ENCODE peak calls at places on chromosomes 5 and 9, in eight cellular contexts. One of them, this sample, is unnamed. For H3K27me3, the result is how much of the 10 kb centered on the place peaks cover.

GRCh38 chr9:21029661-21030060 is 1.8 kb downstream of the HACD4 start:
- DNase-seq in GM23248: no peak
- DNase-seq in left ventricle myocardium inferior: no peak
- DNase-seq in pancreas: no peak
- DNase-seq in H7: no peak
- DNase-seq in heart right ventricle: no peak
- DNase-seq in left lung: no peak
- DNase-seq in aorta: no peak
- DNase-seq in this sample: no peak

GRCh38 chr5:145189786-145190185 is 645.4 kb downstream of the PRELID2 start:
- DNase-seq in GM23248: peak
- DNase-seq in left ventricle myocardium inferior: no peak
- DNase-seq in pancreas: no peak
- DNase-seq in H7: no peak
- DNase-seq in heart right ventricle: no peak
- DNase-seq in left lung: no peak
- DNase-seq in aorta: no peak
- DNase-seq in this sample: no peak

GRCh38 chr5:67303356-67303755 is 106.8 kb upstream of the CD180 start:
- DNase-seq in GM23248: peak
- DNase-seq in left ventricle myocardium inferior: no peak
- DNase-seq in pancreas: no peak
- DNase-seq in H7: no peak
- DNase-seq in heart right ventricle: no peak
- DNase-seq in left lung: no peak
- DNase-seq in aorta: no peak
- DNase-seq in this sample: no peak

GRCh38 chr5:56489272-56489671 is 256.1 kb upstream of the ANKRD55 start:
- DNase-seq in GM23248: no peak
- DNase-seq in left ventricle myocardium inferior: no peak
- DNase-seq in pancreas: no peak
- DNase-seq in H7: no peak
- DNase-seq in heart right ventricle: no peak
- DNase-seq in left lung: no peak
- DNase-seq in aorta: no peak
- DNase-seq in this sample: no peak

GRCh38 chr9:124562328-124562727 is 55.1 kb upstream of the NR5A1 start:
- DNase-seq in GM23248: no peak
- DNase-seq in left ventricle myocardium inferior: peak
- DNase-seq in pancreas: peak
- DNase-seq in H7: no peak
- DNase-seq in heart right ventricle: peak
- DNase-seq in left lung: peak
- DNase-seq in aorta: no peak
- DNase-seq in this sample: no peak

GRCh38 chr5:144072518-144072927 is 97.9 kb downstream of the YIPF5 start:
- DNase-seq in GM23248: peak
- DNase-seq in left ventricle myocardium inferior: no peak
- DNase-seq in pancreas: no peak
- DNase-seq in H7: no peak
- DNase-seq in heart right ventricle: no peak
- DNase-seq in left lung: no peak
- DNase-seq in aorta: no peak
- DNase-seq in this sample: no peak

GRCh38 chr9:127611796-127612790 is at the start of gene STXBP1:
- DNase-seq in GM23248: peak
- DNase-seq in left ventricle myocardium inferior: peak
- DNase-seq in pancreas: peak
- DNase-seq in H7: peak
- DNase-seq in heart right ventricle: peak
- DNase-seq in left lung: peak
- DNase-seq in aorta: peak
- DNase-seq in this sample: peak

GRCh38 chr5:133450311-133450710 is 162.0 kb downstream of the FSTL4 start:
- DNase-seq in GM23248: no peak
- DNase-seq in left ventricle myocardium inferior: no peak
- DNase-seq in pancreas: no peak
- DNase-seq in H7: no peak
- DNase-seq in heart right ventricle: no peak
- DNase-seq in left lung: no peak
- DNase-seq in aorta: no peak
- DNase-seq in this sample: no peak

GRCh38 chr9:37371565-37372464 is 50.7 kb upstream of the GRHPR start:
- DNase-seq in GM23248: peak
- DNase-seq in left ventricle myocardium inferior: no peak
- DNase-seq in pancreas: no peak
- DNase-seq in H7: no peak
- DNase-seq in heart right ventricle: no peak
- DNase-seq in left lung: no peak
- DNase-seq in aorta: no peak
- DNase-seq in this sample: no peak

GRCh38 chr5:174338204-174339010 is 292.9 kb downstream of the NSG2 start:
- DNase-seq in GM23248: peak
- DNase-seq in left ventricle myocardium inferior: no peak
- DNase-seq in pancreas: no peak
- DNase-seq in H7: no peak
- DNase-seq in heart right ventricle: no peak
- DNase-seq in left lung: no peak
- DNase-seq in aorta: no peak
- DNase-seq in this sample: no peak

GRCh38 chr9:84493284-84493947 is 152.9 kb upstream of the SLC28A3 start:
- DNase-seq in GM23248: no peak
- DNase-seq in left ventricle myocardium inferior: no peak
- DNase-seq in pancreas: no peak
- DNase-seq in H7: peak
- DNase-seq in heart right ventricle: no peak
- DNase-seq in left lung: no peak
- DNase-seq in aorta: no peak
- DNase-seq in this sample: no peak

GRCh38 chr9:32524558-32525461 is 1.2 kb downstream of the RIGI start:
- DNase-seq in GM23248: peak
- DNase-seq in left ventricle myocardium inferior: no peak
- DNase-seq in pancreas: peak
- DNase-seq in H7: no peak
- DNase-seq in heart right ventricle: no peak
- DNase-seq in left lung: no peak
- DNase-seq in aorta: no peak
- DNase-seq in this sample: peak

GRCh38 chr5:144150996-144151395 is 19.5 kb downstream of the YIPF5 start:
- DNase-seq in GM23248: peak
- DNase-seq in left ventricle myocardium inferior: no peak
- DNase-seq in pancreas: no peak
- DNase-seq in H7: no peak
- DNase-seq in heart right ventricle: no peak
- DNase-seq in left lung: no peak
- DNase-seq in aorta: no peak
- DNase-seq in this sample: no peak

GRCh38 chr9:35690447-35691324 is 961 bp upstream of the TPM2 start:
- DNase-seq in GM23248: peak
- DNase-seq in left ventricle myocardium inferior: peak
- DNase-seq in pancreas: peak
- DNase-seq in H7: peak
- DNase-seq in heart right ventricle: peak
- DNase-seq in left lung: peak
- DNase-seq in aorta: peak
- DNase-seq in this sample: peak

GRCh38 chr5:150670275-150670960 is 9.4 kb downstream of the MYOZ3 start:
- DNase-seq in GM23248: no peak
- DNase-seq in left ventricle myocardium inferior: no peak
- DNase-seq in pancreas: no peak
- DNase-seq in H7: peak
- DNase-seq in heart right ventricle: no peak
- DNase-seq in left lung: no peak
- DNase-seq in aorta: no peak
- DNase-seq in this sample: no peak

GRCh38 chr5:31196309-31196708 is 2.8 kb downstream of the CDH6 start:
- DNase-seq in GM23248: peak
- DNase-seq in left ventricle myocardium inferior: no peak
- DNase-seq in pancreas: no peak
- DNase-seq in H7: peak
- DNase-seq in heart right ventricle: no peak
- DNase-seq in left lung: no peak
- DNase-seq in aorta: no peak
- DNase-seq in this sample: no peak

GRCh38 chr5:63128018-63128417 is 549.4 kb downstream of the LRRC70 start:
- DNase-seq in GM23248: no peak
- DNase-seq in left ventricle myocardium inferior: no peak
- DNase-seq in pancreas: no peak
- DNase-seq in H7: no peak
- DNase-seq in heart right ventricle: no peak
- DNase-seq in left lung: no peak
- DNase-seq in aorta: no peak
- DNase-seq in this sample: no peak

GRCh38 chr9:126390923-126391322 is 64.3 kb downstream of the MVB12B start:
- DNase-seq in GM23248: no peak
- DNase-seq in left ventricle myocardium inferior: no peak
- DNase-seq in pancreas: no peak
- DNase-seq in H7: no peak
- DNase-seq in heart right ventricle: peak
- DNase-seq in left lung: no peak
- DNase-seq in aorta: no peak
- DNase-seq in this sample: no peak

GRCh38 chr9:126386088-126386487 is 59.5 kb downstream of the MVB12B start:
- DNase-seq in GM23248: peak
- DNase-seq in left ventricle myocardium inferior: no peak
- DNase-seq in pancreas: no peak
- DNase-seq in H7: peak
- DNase-seq in heart right ventricle: no peak
- DNase-seq in left lung: no peak
- DNase-seq in aorta: no peak
- DNase-seq in this sample: no peak

GRCh38 chr9:126386814-126387213 is 60.2 kb downstream of the MVB12B start:
- DNase-seq in GM23248: no peak
- DNase-seq in left ventricle myocardium inferior: no peak
- DNase-seq in pancreas: no peak
- DNase-seq in H7: no peak
- DNase-seq in heart right ventricle: no peak
- DNase-seq in left lung: no peak
- DNase-seq in aorta: no peak
- DNase-seq in this sample: no peak

GRCh38 chr9:126389958-126390357 is 63.3 kb downstream of the MVB12B start:
- DNase-seq in GM23248: no peak
- DNase-seq in left ventricle myocardium inferior: no peak
- DNase-seq in pancreas: no peak
- DNase-seq in H7: no peak
- DNase-seq in heart right ventricle: no peak
- DNase-seq in left lung: no peak
- DNase-seq in aorta: no peak
- DNase-seq in this sample: no peak

DNA sequence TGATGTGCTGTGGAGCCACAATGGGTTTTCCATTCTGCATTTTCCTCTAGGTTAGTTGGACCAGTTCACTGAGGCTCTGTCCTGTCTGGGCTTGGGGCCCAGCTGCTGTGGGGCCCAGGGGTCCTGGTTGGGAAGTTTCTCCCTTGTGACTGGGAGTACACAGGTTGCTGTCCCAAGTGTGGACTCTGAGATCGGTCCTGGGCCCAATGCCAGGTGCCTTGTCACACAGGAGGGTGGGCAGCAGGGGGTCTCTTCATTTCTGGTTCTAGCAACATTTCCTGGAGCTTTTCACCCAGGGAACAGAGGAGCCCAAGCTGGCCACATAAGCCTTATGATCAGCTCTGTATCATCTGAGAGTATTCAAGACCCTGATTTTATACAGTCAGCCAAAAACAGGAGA is 62.3 kb downstream of the MVB12B start:
- DNase-seq in GM23248: no peak
- DNase-seq in left ventricle myocardium inferior: no peak
- DNase-seq in pancreas: no peak
- DNase-seq in H7: no peak
- DNase-seq in heart right ventricle: no peak
- DNase-seq in left lung: no peak
- DNase-seq in aorta: no peak
- DNase-seq in this sample: no peak
- H3K27me3 ChIP-seq in GM23248: under half
- H3K27me3 ChIP-seq in left ventricle myocardium inferior: under half
- H3K27me3 ChIP-seq in pancreas: under half
- H3K27me3 ChIP-seq in H7: under half
- H3K27me3 ChIP-seq in heart right ventricle: under half
- H3K27me3 ChIP-seq in left lung: under half
- H3K27me3 ChIP-seq in aorta: under half
- H3K27me3 ChIP-seq in this sample: under half

GRCh38 chr9:135450956-135451355 is 28.6 kb upstream of the PPP1R26 start:
- DNase-seq in GM23248: no peak
- DNase-seq in left ventricle myocardium inferior: no peak
- DNase-seq in pancreas: no peak
- DNase-seq in H7: no peak
- DNase-seq in heart right ventricle: no peak
- DNase-seq in left lung: no peak
- DNase-seq in aorta: peak
- DNase-seq in this sample: no peak
- H3K27me3 ChIP-seq in GM23248: under half
- H3K27me3 ChIP-seq in left ventricle myocardium inferior: half or more
- H3K27me3 ChIP-seq in pancreas: under half
- H3K27me3 ChIP-seq in H7: under half
- H3K27me3 ChIP-seq in heart right ventricle: under half
- H3K27me3 ChIP-seq in left lung: under half
- H3K27me3 ChIP-seq in aorta: under half
- H3K27me3 ChIP-seq in this sample: under half

GRCh38 chr5:179219661-179220620 is 125.3 kb downstream of the ADAMTS2 start:
- DNase-seq in GM23248: no peak
- DNase-seq in left ventricle myocardium inferior: no peak
- DNase-seq in pancreas: no peak
- DNase-seq in H7: peak
- DNase-seq in heart right ventricle: no peak
- DNase-seq in left lung: no peak
- DNase-seq in aorta: peak
- DNase-seq in this sample: no peak
- H3K27me3 ChIP-seq in GM23248: under half
- H3K27me3 ChIP-seq in left ventricle myocardium inferior: under half
- H3K27me3 ChIP-seq in pancreas: under half
- H3K27me3 ChIP-seq in H7: under half
- H3K27me3 ChIP-seq in heart right ventricle: under half
- H3K27me3 ChIP-seq in left lung: under half
- H3K27me3 ChIP-seq in aorta: under half
- H3K27me3 ChIP-seq in this sample: under half

GRCh38 chr9:23819403-23819802 is 6.6 kb downstream of the ELAVL2 start:
- DNase-seq in GM23248: no peak
- DNase-seq in left ventricle myocardium inferior: no peak
- DNase-seq in pancreas: no peak
- DNase-seq in H7: no peak
- DNase-seq in heart right ventricle: no peak
- DNase-seq in left lung: no peak
- DNase-seq in aorta: no peak
- DNase-seq in this sample: no peak

GRCh38 chr9:23821400-23822181 is 4.4 kb downstream of the ELAVL2 start:
- DNase-seq in GM23248: peak
- DNase-seq in left ventricle myocardium inferior: no peak
- DNase-seq in pancreas: no peak
- DNase-seq in H7: peak
- DNase-seq in heart right ventricle: peak
- DNase-seq in left lung: no peak
- DNase-seq in aorta: peak
- DNase-seq in this sample: no peak

GRCh38 chr9:23822331-23823169 is 3.5 kb downstream of the ELAVL2 start:
- DNase-seq in GM23248: no peak
- DNase-seq in left ventricle myocardium inferior: no peak
- DNase-seq in pancreas: no peak
- DNase-seq in H7: peak
- DNase-seq in heart right ventricle: no peak
- DNase-seq in left lung: no peak
- DNase-seq in aorta: peak
- DNase-seq in this sample: no peak

GRCh38 chr9:23824241-23825142 is 1.5 kb downstream of the ELAVL2 start:
- DNase-seq in GM23248: peak
- DNase-seq in left ventricle myocardium inferior: no peak
- DNase-seq in pancreas: no peak
- DNase-seq in H7: peak
- DNase-seq in heart right ventricle: no peak
- DNase-seq in left lung: no peak
- DNase-seq in aorta: peak
- DNase-seq in this sample: no peak

GRCh38 chr9:23820731-23821399 is 5.2 kb downstream of the ELAVL2 start:
- DNase-seq in GM23248: no peak
- DNase-seq in left ventricle myocardium inferior: no peak
- DNase-seq in pancreas: no peak
- DNase-seq in H7: peak
- DNase-seq in heart right ventricle: no peak
- DNase-seq in left lung: no peak
- DNase-seq in aorta: no peak
- DNase-seq in this sample: no peak
- H3K27me3 ChIP-seq in GM23248: under half
- H3K27me3 ChIP-seq in left ventricle myocardium inferior: half or more
- H3K27me3 ChIP-seq in pancreas: under half
- H3K27me3 ChIP-seq in H7: under half
- H3K27me3 ChIP-seq in heart right ventricle: half or more
- H3K27me3 ChIP-seq in left lung: half or more
- H3K27me3 ChIP-seq in aorta: under half
- H3K27me3 ChIP-seq in this sample: under half